ENCODE peak calls at places on chromosomes 6 and 20, in nine cellular contexts. E, Z, S, Y, Q, B, A, G and X are unnamed samples.

GRCh38 chr20:2299301-2299700 is 3.5 kb downstream of the TGM3 start:
- DNase-seq in E (no peak), Q (no peak), B (no peak), Z (no peak), S (no peak), G (peak), A (no peak), Y (no peak), X (peak)

GRCh38 chr6:72776456-72776855 is 154.6 kb downstream of the KCNQ5 start:
- DNase-seq in G (no peak), Z (no peak), A (no peak), Q (no peak), B (no peak), S (no peak), E (no peak), Y (no peak), X (no peak)

GRCh38 chr20:60332523-60332922 is 374.3 kb downstream of the CDH26 start:
- DNase-seq in Z (no peak), E (no peak), B (no peak), Q (no peak), G (no peak), A (peak), S (no peak), Y (no peak), X (no peak)

GRCh38 chr6:9025796-9026195 is 590.5 kb upstream of the SLC35B3 start:
- DNase-seq in Q (no peak), S (no peak), Z (no peak), G (no peak), Y (no peak), E (no peak), B (no peak), A (no peak), X (no peak)

GRCh38 chr6:107636486-107636885 is 146.6 kb downstream of the SOBP start:
- DNase-seq in E (no peak), S (no peak), Z (no peak), B (no peak), G (no peak), A (no peak), Y (no peak), Q (no peak), X (no peak)

GRCh38 chr20:5234978-5235377 is 81.8 kb downstream of the PROKR2 start:
- DNase-seq in G (no peak), S (no peak), A (no peak), Z (no peak), E (no peak), Y (no peak), Q (no peak), B (no peak), X (no peak)

GRCh38 chr6:73290435-73290834 is 27.4 kb upstream of the KHDC1 start:
- DNase-seq in G (no peak), S (peak), B (no peak), Q (no peak), E (no peak), A (no peak), Y (no peak), Z (peak), X (no peak)

GRCh38 chr6:33172307-33173227 is 19.7 kb downstream of the COL11A2 start:
- DNase-seq in S (peak), Z (no peak), E (no peak), B (no peak), G (peak), Q (no peak), A (no peak), Y (peak), X (no peak)

GRCh38 chr6:166420351-166420750 is 37.6 kb upstream of the MPC1 start:
- DNase-seq in E (no peak), G (peak), Y (peak), S (peak), B (no peak), Q (no peak), A (no peak), Z (peak), X (peak)

GRCh38 chr6:6964675-6965074 is 143.1 kb upstream of the RREB1 start:
- DNase-seq in Q (no peak), Z (no peak), S (no peak), Y (no peak), G (no peak), A (no peak), E (no peak), B (no peak), X (no peak)